ENCODE peak calls at places on chromosomes 4 and X, in ten cellular contexts. Q is nephron progenitor cell; T is non-pigmented ciliary epithelial cell; D is left colon; G is effector memory CD4-positive, alpha-beta T cell; B is stimulated activated CD4-positive, alpha-beta T cell treated with anti-CD3 and anti-CD28 coated beads, Interleukin-1b, Interleukin-23, amount 100 ng/mL, for 24 hours; K is fibroblast of the aortic adventitia; N is body of pancreas; L is GM23338; H is ELF-1. A is an unnamed sample.

GRCh38 chr4:109005523-109005922 is 242.7 kb upstream of the ETNPPL start:
- DNase-seq in Q (no peak), T (no peak), D (no peak), G (no peak), B (no peak), K (no peak), N (no peak), L (no peak), H (no peak), A (no peak)

GRCh38 chrX:3175659-3176438 is 134.6 kb downstream of the ARSF start:
- DNase-seq in Q (no peak), T (no peak), D (no peak), G (no peak), B (no peak), K (peak; percentile 45), N (no peak), L (no peak), H (peak; percentile 31), A (no peak)

GRCh38 chrX:52867610-52868348 is at the start of gene XAGE3:
- DNase-seq in Q (no peak), T (no peak), D (no peak), G (no peak), B (no peak), K (no peak), N (no peak), L (no peak), H (peak; percentile 5), A (no peak)

GRCh38 chr4:185778307-185778706 is 33.7 kb downstream of the SORBS2 start:
- DNase-seq in Q (no peak), T (no peak), D (no peak), G (no peak), B (no peak), K (no peak), N (no peak), L (no peak), H (no peak), A (no peak)

GRCh38 chrX:115233497-115234219 is at the start of gene LRCH2:
- DNase-seq in Q (peak; percentile 74), T (no peak), D (peak; percentile 6), G (no peak), B (no peak), K (peak; percentile 47), N (peak; percentile 6), L (peak; percentile 55), H (peak; percentile 26), A (no peak)

GRCh38 chr4:105651879-105652640 is 56.4 kb downstream of the INTS12 start:
- DNase-seq in Q (no peak), T (no peak), D (no peak), G (no peak), B (no peak), K (no peak), N (no peak), L (peak; percentile 15), H (no peak), A (no peak)

GRCh38 chr4:144894525-144894924 is 203.5 kb downstream of the ANAPC10 start:
- DNase-seq in Q (no peak), T (peak; percentile 15), D (no peak), G (no peak), B (no peak), K (peak; percentile 79), N (peak; percentile 14), L (no peak), H (no peak), A (no peak)

GRCh38 chr4:150628073-150628472 is 46.1 kb downstream of the MAB21L2 start:
- DNase-seq in Q (no peak), T (no peak), D (no peak), G (no peak), B (no peak), K (no peak), N (no peak), L (no peak), H (no peak), A (no peak)

GRCh38 chr4:4853371-4853823 is 6.1 kb upstream of the MSX1 start:
- DNase-seq in Q (no peak), T (no peak), D (no peak), G (no peak), B (no peak), K (no peak), N (no peak), L (peak; percentile 26), H (no peak), A (no peak)

GRCh38 chr4:153464068-153464467 is 2.1 kb upstream of the TMEM131L start:
- DNase-seq in Q (no peak), T (no peak), D (no peak), G (no peak), B (no peak), K (peak; percentile 12), N (no peak), L (no peak), H (no peak), A (no peak)

GRCh38 chrX:105876658-105877057 is 54.3 kb downstream of the NRK start:
- DNase-seq in Q (no peak), T (no peak), D (no peak), G (no peak), B (no peak), K (no peak), N (no peak), L (peak; percentile 50), H (no peak), A (no peak)

GRCh38 chrX:45187731-45188130 is 12.9 kb downstream of the DIPK2B start:
- DNase-seq in Q (no peak), T (no peak), D (no peak), G (no peak), B (no peak), K (no peak), N (no peak), L (no peak), H (no peak), A (no peak)

GRCh38 chr4:88006956-88007303 is 505 bp upstream of the PKD2 start:
- DNase-seq in Q (peak; percentile 8), T (no peak), D (no peak), G (no peak), B (no peak), K (peak; percentile 46), N (no peak), L (peak; percentile 57), H (no peak), A (no peak)

GRCh38 chr4:7924163-7924562 is 15.5 kb downstream of the AFAP1 start:
- DNase-seq in Q (no peak), T (no peak), D (no peak), G (no peak), B (no peak), K (no peak), N (no peak), L (no peak), H (no peak), A (no peak)